ENCODE peak calls at places on chromosomes 4 and X, in five cellular contexts. E is heart left ventricle, T is transverse colon, X is ovary, A is Peyer's patch. P is an unnamed sample.

GRCh38 chrX:136762820-136763452 is 17.8 kb downstream of the ARHGEF6 start:
- DNase-seq in A (no peak), X (no peak), T (no peak), E (no peak), P (no peak)

GRCh38 chrX:77785400-77785745 is 643 bp downstream of the ATRX start:
- DNase-seq in X (no peak), A (no peak), E (peak), T (peak), P (peak)

GRCh38 chr4:95889662-95890061 is 49.8 kb downstream of the PDHA2 start:
- DNase-seq in A (no peak), X (no peak), T (no peak), E (no peak), P (no peak)

GRCh38 chrX:3651272-3651671 is 62.2 kb downstream of the PRKX start:
- DNase-seq in A (no peak), T (no peak), E (no peak), X (no peak), P (no peak)

GRCh38 chr4:133865606-133866327 is 335.8 kb downstream of the PABPC4L start:
- DNase-seq in A (no peak), T (no peak), X (no peak), E (no peak), P (peak)

GRCh38 chrX:23333842-23334535 is 660 bp upstream of the PTCHD1 start:
- DNase-seq in E (no peak), T (peak), X (no peak), A (no peak), P (no peak)

GRCh38 chrX:69027181-69028005 is 137.9 kb downstream of the PJA1 start:
- DNase-seq in X (no peak), E (no peak), A (no peak), T (no peak), P (no peak)

GRCh38 chrX:125439194-125439849 is 119.7 kb downstream of the TEX13C start:
- DNase-seq in E (no peak), T (no peak), A (no peak), X (no peak), P (no peak)

GRCh38 chrX:47078129-47079043 is at the start of gene RGN:
- DNase-seq in E (peak), A (no peak), T (no peak), X (peak), P (no peak)

GRCh38 chr4:83320548-83320947 is 14.1 kb downstream of the HPSE start:
- DNase-seq in X (no peak), E (peak), T (peak), A (no peak), P (peak)

GRCh38 chr4:183758006-183758734 is 99.1 kb downstream of the TRAPPC11 start:
- DNase-seq in A (no peak), E (peak), T (peak), X (no peak), P (no peak)

GRCh38 chrX:66162331-66162822 is 1.7 kb upstream of the HEPH start:
- DNase-seq in E (no peak), X (no peak), A (no peak), T (peak), P (no peak)

GRCh38 chrX:21166302-21166982 is 207.8 kb upstream of the CNKSR2 start:
- DNase-seq in A (no peak), X (no peak), E (no peak), T (no peak), P (no peak)

GRCh38 chr4:118279328-118279727 is 73.5 kb downstream of the PRSS12 start:
- DNase-seq in A (no peak), X (no peak), T (no peak), E (no peak), P (no peak)

GRCh38 chrX:36963069-36963808 is 44.9 kb upstream of the FAM47C start:
- DNase-seq in E (no peak), A (no peak), T (no peak), X (no peak), P (no peak)

GRCh38 chrX:148049441-148049840 is 68.3 kb downstream of the FMR1NB start:
- DNase-seq in E (no peak), T (no peak), X (no peak), A (no peak), P (no peak)

GRCh38 chr4:159006202-159006601 is 96.7 kb upstream of the RAPGEF2 start:
- DNase-seq in E (no peak), T (peak), X (no peak), A (no peak), P (no peak)

GRCh38 chrX:136711147-136711546 is 63.2 kb downstream of the CD40LG start:
- DNase-seq in X (no peak), E (peak), A (peak), T (peak), P (no peak)

GRCh38 chrX:133444952-133445831 is 29.9 kb upstream of the GPC4 start:
- DNase-seq in T (peak), A (no peak), E (no peak), X (no peak), P (peak)

GRCh38 chr4:30744957-30745640 is 24.9 kb downstream of the PCDH7 start:
- DNase-seq in E (no peak), X (no peak), A (no peak), T (no peak), P (no peak)

GRCh38 chr4:150176559-150176958 is 98.3 kb downstream of the DCLK2 start:
- DNase-seq in E (peak), T (no peak), X (no peak), A (no peak), P (no peak)

GRCh38 chr4:8323947-8324555 is 54.5 kb downstream of the HTRA3 start:
- DNase-seq in X (no peak), E (peak), T (no peak), A (no peak), P (no peak)

GRCh38 chr4:141196227-141196928 is 24.3 kb upstream of the ZNF330 start:
- DNase-seq in T (no peak), X (no peak), A (no peak), E (no peak), P (no peak)

GRCh38 chr4:176193898-176194297 is 1.5 kb downstream of the SPATA4 start:
- DNase-seq in X (no peak), E (no peak), A (no peak), T (no peak), P (no peak)

GRCh38 chr4:107900067-107900466 is 31.3 kb upstream of the CYP2U1 start:
- DNase-seq in E (no peak), T (no peak), A (no peak), X (no peak), P (no peak)

GRCh38 chrX:11478971-11479370 is 185.8 kb downstream of the AMELX start:
- DNase-seq in A (no peak), T (no peak), X (no peak), E (no peak), P (no peak)

GRCh38 chrX:108399427-108400165 is 38.6 kb downstream of the COL4A6 start:
- DNase-seq in E (no peak), X (no peak), A (no peak), T (no peak), P (no peak)

GRCh38 chr4:15194520-15194919 is 192.2 kb downstream of the CPEB2 start:
- DNase-seq in A (no peak), T (no peak), X (no peak), E (no peak), P (no peak)

GRCh38 chrX:139566981-139567380 is 36.4 kb downstream of the F9 start:
- DNase-seq in X (no peak), E (no peak), A (no peak), T (no peak), P (no peak)

GRCh38 chrX:47529548-47529947 is 31.5 kb upstream of the ARAF start:
- DNase-seq in X (no peak), A (no peak), E (no peak), T (no peak), P (no peak)

GRCh38 chrX:40175416-40176255 is 77.9 kb upstream of the BCOR start:
- DNase-seq in E (peak), X (peak), A (peak), T (peak), P (no peak)

GRCh38 chr4:109113511-109113910 is 188.9 kb downstream of the COL25A1 start:
- DNase-seq in X (no peak), T (no peak), A (no peak), E (no peak), P (no peak)

GRCh38 chr4:89558147-89558546 is 250.5 kb upstream of the GPRIN3 start:
- DNase-seq in T (no peak), A (no peak), X (no peak), E (no peak), P (no peak)

GRCh38 chr4:87406462-87406861 is 15.5 kb upstream of the HSD17B11 start:
- DNase-seq in E (no peak), X (no peak), T (no peak), A (peak), P (no peak)

GRCh38 chr4:1723131-1723801 is 1.9 kb downstream of the TACC3 start:
- DNase-seq in X (no peak), E (no peak), T (no peak), A (peak), P (no peak)

GRCh38 chrX:44012484-44013096 is 39.4 kb upstream of the NDP start:
- DNase-seq in X (no peak), E (no peak), A (no peak), T (peak), P (peak)

GRCh38 chr4:105135746-105136145 is 10.9 kb upstream of the TET2 start:
- DNase-seq in T (no peak), X (no peak), E (no peak), A (no peak), P (no peak)

GRCh38 chr4:130808492-130808891 is 1712.5 kb downstream of the C4orf33 start:
- DNase-seq in T (no peak), A (no peak), E (no peak), X (no peak), P (no peak)

GRCh38 chr4:169626328-169627282 is 6.2 kb downstream of the CLCN3 start:
- DNase-seq in A (no peak), X (no peak), E (no peak), T (no peak), P (no peak)

GRCh38 chr4:169630069-169630468 is 9.7 kb downstream of the CLCN3 start:
- DNase-seq in X (no peak), E (no peak), T (no peak), A (no peak), P (no peak)

GRCh38 chr4:169628579-169628978 is 8.2 kb downstream of the CLCN3 start:
- DNase-seq in A (no peak), E (no peak), T (no peak), X (no peak), P (no peak)

GRCh38 chr4:169625886-169626285 is 5.5 kb downstream of the CLCN3 start:
- DNase-seq in X (no peak), E (no peak), T (no peak), A (no peak), P (no peak)

DNA sequence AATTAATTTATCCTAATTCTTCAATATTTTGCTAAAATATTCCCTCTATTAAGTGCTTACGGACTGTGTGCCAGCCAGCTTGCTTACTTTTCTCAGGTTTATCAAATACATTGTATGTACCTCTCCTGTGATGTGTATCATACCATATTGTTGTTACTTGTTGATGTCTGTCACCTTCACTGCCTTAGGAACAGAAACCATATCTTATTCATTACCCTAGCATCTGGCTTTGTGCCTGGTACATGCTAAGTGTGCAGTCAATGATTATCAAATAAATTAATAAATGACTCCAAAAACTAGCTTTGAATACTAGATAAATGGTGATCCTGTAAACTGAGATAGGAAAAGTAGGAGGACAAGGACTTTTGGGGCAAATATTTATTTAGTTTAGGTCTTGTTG is 6.9 kb downstream of the CLCN3 start:
- DNase-seq in X (no peak), A (no peak), T (no peak), E (no peak), P (no peak)
- TF ChIP-seq POLR2A in X (no peak), A (no peak), T (no peak), E (no peak), P (no peak)

GRCh38 chrX:48891402-48892288 is 5.9 kb downstream of the TIMM17B start:
- DNase-seq in T (peak), A (peak), X (peak), E (peak), P (peak)
- TF ChIP-seq POLR2A in T (peak), A (peak), X (peak), E (no peak), P (no peak)

GRCh38 chr4:10115657-10116624 is 658 bp downstream of the WDR1 start:
- DNase-seq in X (peak), A (peak), T (peak), E (peak), P (no peak)
- TF ChIP-seq POLR2A in X (no peak), A (no peak), T (peak), E (no peak), P (no peak)

DNA sequence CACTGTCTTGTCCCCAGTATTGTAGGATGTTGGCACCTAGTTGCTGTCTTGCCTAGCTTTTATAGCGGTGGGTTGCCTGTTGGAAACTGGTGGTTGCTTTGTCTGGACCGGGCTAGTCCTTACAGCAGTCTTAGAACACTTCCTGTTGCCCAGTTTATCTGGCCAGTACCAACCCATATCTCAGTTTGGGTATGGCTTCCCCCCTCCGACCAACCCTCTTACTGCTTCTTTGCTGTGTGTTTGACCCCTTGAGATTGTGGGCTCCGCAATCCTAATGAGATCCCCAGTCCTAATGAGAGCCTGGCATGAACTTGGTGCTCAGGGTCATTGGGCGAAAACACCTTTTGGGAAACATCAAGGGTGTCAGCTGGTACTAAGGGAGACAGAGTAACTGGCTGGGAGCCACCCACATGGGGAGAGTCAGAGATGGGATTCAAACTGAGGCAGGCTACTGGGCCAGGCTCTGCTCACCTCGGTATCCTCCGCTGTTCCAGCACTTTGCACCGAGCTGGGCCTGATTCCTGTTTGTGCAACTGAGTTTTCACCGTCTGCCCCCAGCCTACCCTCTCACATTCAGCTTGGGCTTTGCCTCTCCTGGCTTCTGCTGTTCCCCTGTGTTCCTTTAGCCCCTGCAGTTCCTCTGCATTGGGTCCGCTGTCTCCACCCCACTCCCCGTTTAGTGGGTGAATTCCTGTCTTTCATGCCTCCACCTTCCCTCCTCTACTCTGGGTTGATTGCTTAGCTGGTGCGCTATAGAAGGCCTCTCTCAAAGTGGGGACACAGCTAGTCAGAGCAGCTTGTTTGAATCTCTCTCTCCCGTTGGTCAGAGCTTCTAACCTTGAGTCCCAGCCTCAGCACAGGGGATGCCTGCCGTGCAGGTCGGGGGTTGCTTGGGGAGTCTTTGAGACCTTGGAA is 1.6 kb downstream of the TBC1D14 start:
- DNase-seq in X (no peak), T (no peak), E (no peak), A (no peak), P (no peak)
- TF ChIP-seq POLR2A in X (no peak), T (no peak), E (no peak), A (no peak), P (no peak)

GRCh38 chrX:154476821-154477220 is 2.3 kb downstream of the LAGE3 start:
- DNase-seq in T (no peak), A (no peak), X (no peak), E (no peak), P (no peak)
- TF ChIP-seq POLR2A in T (no peak), A (no peak), X (no peak), E (no peak), P (no peak)

P was measured in H54.